ENCODE peak calls at places on chromosomes 13 and 19, in seven cellular contexts. B, P, N, E, K, Q and V are unnamed samples.

GRCh38 chr13:44967656-44968451 is 21.4 kb downstream of the NUFIP1 start:
- DNase-seq in B (no peak), P (no peak), N (peak; percentile 69), E (no peak), K (no peak), Q (no peak), V (no peak)

GRCh38 chr19:41758846-41759245 is 3.5 kb downstream of the CEACAM6 start:
- DNase-seq in B (no peak), P (peak; percentile 29), N (no peak), E (no peak), K (no peak), Q (no peak), V (no peak)

GRCh38 chr19:5250127-5250659 is 90.4 kb downstream of the PTPRS start:
- DNase-seq in B (no peak), P (no peak), N (no peak), E (no peak), K (no peak), Q (peak; percentile 74), V (no peak)

GRCh38 chr13:33003458-33004019 is 12.7 kb upstream of the KL start:
- DNase-seq in B (no peak), P (peak; percentile 14), N (no peak), E (no peak), K (no peak), Q (no peak), V (no peak)

GRCh38 chr19:2043269-2043641 is 7.8 kb downstream of the MKNK2 start:
- DNase-seq in B (no peak), P (no peak), N (no peak), E (no peak), K (no peak), Q (peak; percentile 26), V (no peak)

GRCh38 chr13:94313321-94313720 is 166.2 kb downstream of the DCT start:
- DNase-seq in B (no peak), P (no peak), N (no peak), E (no peak), K (no peak), Q (no peak), V (no peak)

GRCh38 chr13:32323912-32324311 is 8.6 kb downstream of the BRCA2 start:
- DNase-seq in B (no peak), P (peak; percentile 65), N (peak; percentile 61), E (no peak), K (no peak), Q (no peak), V (no peak)

GRCh38 chr19:55687281-55688172 is 12.5 kb downstream of the EPN1 start:
- DNase-seq in B (no peak), P (no peak), N (no peak), E (no peak), K (no peak), Q (no peak), V (no peak)

GRCh38 chr19:10565028-10565566 is 713 bp downstream of the KRI1 start:
- DNase-seq in B (no peak), P (peak; percentile 81), N (peak; percentile 43), E (peak; percentile 69), K (peak; percentile 34), Q (no peak), V (no peak)

GRCh38 chr19:34722353-34722752 is 11.7 kb upstream of the ZNF181 start:
- DNase-seq in B (no peak), P (peak; percentile 13), N (no peak), E (no peak), K (no peak), Q (no peak), V (no peak)

GRCh38 chr13:35859981-35860380 is 271.2 kb downstream of the DCLK1 start:
- DNase-seq in B (no peak), P (no peak), N (no peak), E (no peak), K (no peak), Q (no peak), V (no peak)

GRCh38 chr19:54324071-54324470 is 11.1 kb upstream of the LILRA5 start:
- DNase-seq in B (no peak), P (no peak), N (no peak), E (no peak), K (no peak), Q (no peak), V (no peak)

GRCh38 chr13:48851707-48852106 is 124.0 kb upstream of the FNDC3A start:
- DNase-seq in B (no peak), P (no peak), N (no peak), E (peak; percentile 17), K (no peak), Q (no peak), V (no peak)

GRCh38 chr13:97342136-97342535 is 91.8 kb upstream of the RAP2A start:
- DNase-seq in B (no peak), P (no peak), N (no peak), E (no peak), K (no peak), Q (no peak), V (no peak)

GRCh38 chr13:76829572-76830327 is 56.5 kb downstream of the KCTD12 start:
- DNase-seq in B (no peak), P (no peak), N (peak; percentile 65), E (no peak), K (no peak), Q (no peak), V (no peak)

GRCh38 chr13:44052843-44053607 is 173.3 kb downstream of the LACC1 start:
- DNase-seq in B (no peak), P (no peak), N (peak; percentile 78), E (no peak), K (peak; percentile 7), Q (no peak), V (peak; percentile 20)

GRCh38 chr13:113650731-113651148 is 7.3 kb downstream of the ATP4B start:
- DNase-seq in B (no peak), P (no peak), N (no peak), E (no peak), K (no peak), Q (no peak), V (no peak)

GRCh38 chr13:34469212-34469983 is 472.7 kb upstream of the NBEA start:
- DNase-seq in B (no peak), P (no peak), N (peak; percentile 23), E (no peak), K (no peak), Q (no peak), V (no peak)

GRCh38 chr19:45231891-45232290 is 13.3 kb downstream of the EXOC3L2 start:
- DNase-seq in B (no peak), P (no peak), N (no peak), E (no peak), K (no peak), Q (no peak), V (no peak)

GRCh38 chr19:21233691-21234090 is 91.9 kb downstream of the ZNF431 start:
- DNase-seq in B (no peak), P (no peak), N (no peak), E (no peak), K (no peak), Q (no peak), V (no peak)

GRCh38 chr19:4807188-4807587 is 15.7 kb downstream of the FEM1A start:
- DNase-seq in B (no peak), P (no peak), N (no peak), E (no peak), K (no peak), Q (peak; percentile 34), V (no peak)

GRCh38 chr13:84076280-84076679 is 194.0 kb upstream of the SLITRK1 start:
- DNase-seq in B (no peak), P (no peak), N (no peak), E (no peak), K (no peak), Q (no peak), V (no peak)

GRCh38 chr13:75365724-75366173 is 116.2 kb downstream of the TBC1D4 start:
- DNase-seq in B (no peak), P (peak; percentile 99), N (peak; percentile 46), E (no peak), K (no peak), Q (no peak), V (no peak)

GRCh38 chr13:92802776-92803175 is 423.8 kb upstream of the GPC6 start:
- DNase-seq in B (no peak), P (no peak), N (no peak), E (no peak), K (no peak), Q (no peak), V (no peak)

GRCh38 chr19:39873385-39873784 is 27.2 kb upstream of the FBL start:
- DNase-seq in B (no peak), P (no peak), N (no peak), E (no peak), K (no peak), Q (no peak), V (no peak)

GRCh38 chr19:56076413-56076998 is 44.6 kb downstream of the ZNF787 start:
- DNase-seq in B (peak; percentile 76), P (peak; percentile 56), N (peak; percentile 74), E (peak; percentile 28), K (peak; percentile 75), Q (no peak), V (peak; percentile 67)